ENCODE peak calls at places on chromosomes 5 and 9, in six cellular contexts. M is WERI-Rb-1; P is adrenal gland; J is AG04450; A is transverse colon; E is CD8-positive, alpha-beta T cell. D is an unnamed sample.

GRCh38 chr5:131230406-131230805 is 33.4 kb upstream of the CDC42SE2 start:
- DNase-seq in P (no peak), J (no peak), M (no peak), A (no peak), E (no peak), D (no peak)

GRCh38 chr5:75574791-75575190 is 36.5 kb upstream of the ANKDD1B start:
- DNase-seq in A (no peak), P (no peak), J (no peak), M (no peak), E (no peak), D (no peak)

GRCh38 chr9:112174965-112175795 is at the start of gene SUSD1:
- DNase-seq in J (no peak), M (peak; percentile 71), E (no peak), P (peak; percentile 75), A (peak; percentile 51), D (peak; percentile 57)

GRCh38 chr9:99140685-99141314 is 35.9 kb downstream of the TGFBR1 start:
- DNase-seq in E (no peak), A (peak; percentile 29), M (peak; percentile 59), J (peak; percentile 34), P (peak; percentile 69), D (peak; percentile 72)

GRCh38 chr5:132422720-132423442 is 53.4 kb downstream of the SLC22A5 start:
- DNase-seq in A (peak; percentile 87), J (no peak), M (peak; percentile 62), E (no peak), P (peak; percentile 80), D (no peak)

GRCh38 chr9:14314929-14315753 is 1.2 kb upstream of the NFIB start:
- DNase-seq in J (no peak), M (peak; percentile 75), A (peak; percentile 91), E (no peak), P (peak; percentile 92), D (peak; percentile 69)

GRCh38 chr9:72675586-72675985 is 154.2 kb downstream of the TMC1 start:
- DNase-seq in J (no peak), E (no peak), M (no peak), A (no peak), P (no peak), D (peak; percentile 59)

GRCh38 chr9:137078701-137079400 is 1.5 kb downstream of the UAP1L1 start:
- DNase-seq in E (no peak), P (no peak), M (no peak), J (no peak), A (peak; percentile 58), D (no peak)

GRCh38 chr9:98521141-98521540 is 187.6 kb downstream of the GABBR2 start:
- DNase-seq in M (no peak), A (no peak), E (no peak), P (no peak), J (no peak), D (peak; percentile 54)

DNA sequence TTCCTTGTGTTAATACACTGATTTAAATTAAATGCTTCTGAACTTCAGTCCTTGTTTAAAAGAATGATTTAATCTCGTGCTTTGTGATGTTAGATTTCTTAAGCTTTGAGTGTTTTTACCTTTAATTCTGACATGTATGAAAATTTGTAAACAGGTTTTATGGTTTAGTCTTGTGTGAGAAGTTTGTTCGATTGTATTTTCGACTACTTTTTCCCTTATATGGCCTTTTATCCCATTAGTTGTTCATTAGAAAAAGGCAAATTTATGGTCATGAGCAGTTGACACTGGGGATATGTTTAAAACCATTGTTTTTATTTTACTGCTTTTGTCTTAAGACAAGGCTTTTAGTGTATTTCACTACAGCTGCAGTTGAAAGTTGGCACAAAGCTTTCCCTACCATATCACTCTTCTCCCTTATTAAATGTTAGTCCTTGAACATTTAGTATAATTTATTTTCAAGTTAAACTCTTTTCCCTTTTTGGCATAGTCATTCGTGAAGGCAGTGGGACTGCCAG is 3.3 kb downstream of the UBE2R2 start:
- DNase-seq in J (no peak), A (no peak), P (no peak), M (no peak), E (no peak), D (no peak)
- H3K27ac ChIP-seq in J (no peak overlapping the region), A (peak overlapping the region; percentile 15), P (no peak overlapping the region), M (no peak overlapping the region), E (no peak overlapping the region), D (no peak overlapping the region)

DNA sequence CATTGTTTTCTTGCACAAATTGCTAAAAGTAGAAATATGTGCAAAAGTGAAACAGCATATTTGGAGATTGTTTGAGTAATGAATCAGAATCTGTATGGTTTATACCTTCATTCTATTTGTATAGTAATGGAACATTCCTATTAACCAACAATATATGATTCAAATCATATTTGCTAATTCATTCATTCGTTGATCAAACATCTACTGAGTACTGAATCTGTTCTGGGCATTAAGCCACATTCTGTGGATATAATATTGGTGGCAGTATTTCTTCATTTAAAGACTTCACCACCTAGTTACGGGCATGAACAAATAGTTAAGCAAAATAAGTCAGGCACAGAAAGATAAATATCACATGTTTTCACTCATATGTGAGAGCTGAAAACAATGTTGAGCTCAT is 385.7 kb downstream of the MTRR start:
- DNase-seq in E (no peak), M (no peak), A (no peak), P (no peak), J (no peak), D (no peak)
- TF ChIP-seq CTCF in E (no peak), M (no peak), A (no peak), P (no peak), J (no peak), D (no peak)

DNA sequence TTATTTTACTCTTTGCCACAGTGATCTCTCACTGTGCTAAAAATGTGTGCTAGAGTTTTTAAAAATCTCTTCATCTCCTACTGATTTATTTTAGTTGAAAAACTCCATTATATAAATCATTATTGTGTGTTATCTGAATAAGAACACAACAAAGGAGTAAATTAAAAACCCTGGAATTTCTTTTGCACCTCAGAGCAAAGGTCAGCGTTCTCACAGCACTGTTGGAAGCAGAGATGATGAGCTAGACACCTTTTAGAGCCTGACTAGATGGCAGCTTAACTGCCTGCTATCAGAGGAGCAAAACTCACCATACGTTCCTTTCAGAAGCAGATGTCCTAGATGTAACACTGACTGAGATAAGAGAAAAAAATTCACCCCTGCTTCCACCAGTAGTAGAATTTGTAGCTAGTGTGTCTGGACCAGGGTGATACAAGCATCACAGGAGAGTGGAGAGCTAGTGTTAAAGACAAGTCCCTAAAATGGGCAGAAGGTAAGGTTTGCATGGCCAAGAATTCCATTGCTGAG is 147.1 kb downstream of the ENTREP1 start:
- DNase-seq in P (no peak), M (no peak), J (no peak), E (no peak), A (no peak), D (no peak)
- H3K27ac ChIP-seq in P (no peak overlapping the region), M (no peak overlapping the region), J (no peak overlapping the region), E (no peak overlapping the region), A (no peak overlapping the region), D (no peak overlapping the region)

GRCh38 chr5:148297695-148298094 is 14.5 kb upstream of the SPINK7 start:
- DNase-seq in E (no peak), A (no peak), J (no peak), M (no peak), P (no peak), D (no peak)
- TF ChIP-seq CTCF in E (no peak), A (no peak), J (no peak), M (no peak), P (no peak), D (no peak)

GRCh38 chr5:167798427-167798826 is 493.0 kb upstream of the WWC1 start:
- DNase-seq in P (no peak), J (no peak), A (no peak), E (no peak), M (no peak), D (no peak)
- H3K27ac ChIP-seq in P (no peak overlapping the region), J (no peak overlapping the region), A (no peak overlapping the region), E (no peak overlapping the region), M (no peak overlapping the region), D (peak overlapping the region; percentile 28)

DNA sequence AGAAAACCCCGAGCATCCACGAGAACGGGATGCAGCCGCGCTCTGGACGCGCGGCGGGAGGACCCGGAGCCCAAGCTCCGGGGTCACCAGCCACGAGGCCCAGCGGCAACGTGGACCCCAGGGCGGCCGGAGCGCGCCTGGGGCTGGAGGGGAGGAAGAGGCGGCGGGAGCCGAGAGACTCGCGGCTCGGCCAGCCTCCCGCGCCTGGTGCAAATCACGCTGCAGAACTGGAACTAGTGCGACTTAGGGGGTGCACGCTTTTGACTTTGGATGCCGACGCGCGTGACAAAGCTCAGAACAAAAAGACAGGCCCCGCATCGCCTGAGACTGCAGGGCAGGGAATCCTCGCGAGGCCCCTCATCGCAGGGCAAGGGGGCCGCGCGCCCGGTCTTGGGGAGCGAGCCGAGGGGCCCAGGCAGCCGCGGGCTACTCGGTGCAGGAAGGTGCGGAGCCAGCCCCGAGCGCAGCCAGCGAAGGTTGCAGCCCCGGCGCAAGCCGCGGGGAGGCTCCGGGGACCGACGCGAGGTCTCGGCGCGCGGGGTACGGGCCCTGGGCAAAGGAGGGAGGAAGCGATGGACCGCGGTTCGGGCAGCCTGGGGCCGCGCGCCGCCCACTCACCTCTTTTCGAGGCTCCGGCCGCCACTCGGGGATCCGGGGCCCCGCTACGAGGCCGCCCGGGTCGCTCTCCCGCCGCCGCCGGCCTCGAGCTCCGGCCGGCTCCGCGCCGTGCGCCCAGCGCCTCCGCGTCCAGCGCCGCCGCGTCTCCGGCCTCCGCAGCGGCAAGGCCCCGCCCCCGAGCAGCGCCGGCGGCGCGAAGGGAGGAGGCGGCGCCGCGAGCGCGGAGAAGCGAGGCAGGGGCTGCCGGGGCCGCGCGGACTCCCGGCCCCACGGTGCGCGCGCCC is at the start of gene GOLM1:
- DNase-seq in J (no peak), P (peak; percentile 64), E (no peak), A (peak; percentile 61), M (peak; percentile 63), D (peak; percentile 71)
- TF ChIP-seq CTCF in J (no peak), P (no peak), E (no peak), A (peak; percentile 18), M (peak; percentile 17), D (peak; percentile 21)

GRCh38 chr5:173055983-173056782 is at the start of gene CREBRF:
- DNase-seq in A (peak; percentile 98), J (peak; percentile 90), E (peak; percentile 97), M (peak; percentile 97), P (peak; percentile 99), D (peak; percentile 99)

GRCh38 chr5:173055722-173055982 is 500 bp upstream of the CREBRF start:
- DNase-seq in M (no peak), A (no peak), J (no peak), P (no peak), E (no peak), D (no peak)

GRCh38 chr5:173057062-173057924 is 1.1 kb downstream of the CREBRF start:
- DNase-seq in P (peak; percentile 100), M (peak; percentile 99), E (peak; percentile 98), A (peak; percentile 99), J (peak; percentile 97), D (peak; percentile 100)

GRCh38 chr5:173056783-173057061 is 570 bp downstream of the CREBRF start:
- DNase-seq in P (no peak), J (no peak), E (no peak), M (no peak), A (no peak), D (peak; percentile 89)

GRCh38 chr5:173055042-173055721 is 970 bp upstream of the CREBRF start:
- DNase-seq in J (no peak), E (no peak), A (no peak), P (no peak), M (no peak), D (no peak)
- H3K27ac ChIP-seq in J (no peak overlapping the region), E (peak overlapping the region; percentile 81), A (peak overlapping the region; percentile 99), P (no peak overlapping the region), M (no peak overlapping the region), D (no peak overlapping the region)

GRCh38 chr5:11037941-11038340 is 276.9 kb upstream of the DAP start:
- DNase-seq in M (peak; percentile 34), E (no peak), A (no peak), P (no peak), J (no peak), D (no peak)
- TF ChIP-seq CTCF in M (no peak), E (no peak), A (no peak), P (no peak), J (no peak), D (no peak)

GRCh38 chr9:97411440-97411788 is 482 bp upstream of the TDRD7 start:
- DNase-seq in P (no peak), E (no peak), J (no peak), M (no peak), A (no peak), D (no peak)
- H3K27ac ChIP-seq in P (no peak overlapping the region), E (no peak overlapping the region), J (no peak overlapping the region), M (no peak overlapping the region), A (peak overlapping the region; percentile 95), D (no peak overlapping the region)